ENCODE peak calls at places on chromosomes 6 and 20, in ten cellular contexts. P is mesenteric fat pad, I is GM13977, N is fibroblast of lung, K is nucleus accumbens, S is iris pigment epithelial cell, B is lower lobe of right lung, V is Daoy, R is renal cortical epithelial cell, U is heart left ventricle. X is an unnamed sample.

GRCh38 chr6:165055231-165055630 is 254.2 kb downstream of the C6orf118 start:
- DNase-seq in K (no peak), R (peak), I (no peak), B (no peak), P (no peak), N (peak), V (peak), U (no peak), S (no peak), X (peak)

GRCh38 chr20:38125157-38126056 is 39.7 kb downstream of the TGM2 start:
- DNase-seq in R (peak), V (peak), P (peak), I (no peak), B (peak), U (peak), K (no peak), N (peak), S (peak), X (no peak)

GRCh38 chr6:166402582-166403277 is 20.0 kb upstream of the MPC1 start:
- DNase-seq in R (no peak), I (no peak), K (no peak), V (peak), N (peak), S (peak), B (no peak), P (no peak), U (no peak), X (no peak)

GRCh38 chr6:112130878-112131277 is 43.5 kb downstream of the FAM229B start:
- DNase-seq in U (no peak), K (no peak), V (no peak), P (no peak), S (no peak), R (no peak), B (no peak), I (no peak), N (no peak), X (no peak)

GRCh38 chr20:49964964-49965780 is 17.6 kb upstream of the SNAI1 start:
- DNase-seq in V (peak), U (peak), N (peak), P (no peak), K (no peak), S (peak), R (peak), I (no peak), B (no peak), X (peak)

GRCh38 chr6:74705451-74705850 is 500.4 kb downstream of the COL12A1 start:
- DNase-seq in R (no peak), B (no peak), P (no peak), U (no peak), V (no peak), S (peak), N (peak), I (no peak), K (no peak), X (no peak)

GRCh38 chr20:62019144-62019805 is 46.4 kb downstream of the TAF4 start:
- DNase-seq in R (no peak), P (no peak), V (no peak), S (no peak), N (no peak), B (peak), U (no peak), I (no peak), K (peak), X (no peak)

GRCh38 chr6:150008588-150008987 is 16.7 kb downstream of the RAET1L start:
- DNase-seq in N (no peak), B (no peak), I (no peak), S (no peak), P (peak), V (peak), U (no peak), R (no peak), K (no peak), X (no peak)

GRCh38 chr6:45923831-45924391 is 91.7 kb downstream of the CLIC5 start:
- DNase-seq in S (peak), B (no peak), V (peak), N (peak), P (no peak), K (no peak), U (no peak), R (peak), I (peak), X (no peak)

GRCh38 chr20:45993197-45993951 is 15.3 kb upstream of the MMP9 start:
- DNase-seq in U (peak), I (no peak), B (peak), V (peak), K (no peak), N (peak), R (peak), P (no peak), S (peak), X (no peak)

GRCh38 chr20:47196091-47197081 is 160.1 kb downstream of the ZMYND8 start:
- DNase-seq in V (peak), U (peak), B (peak), N (peak), P (peak), S (peak), R (peak), K (peak), I (peak), X (peak)